ENCODE peak calls at places on chromosome 11, in eight cellular contexts. Z, B, K, X, J, Q, D and E are unnamed samples.

GRCh38 chr11:64206457-64207246 is at the start of gene FERMT3:
- DNase-seq in Q (no peak), J (peak; percentile 67), K (peak; percentile 64), D (peak; percentile 88), Z (no peak), B (peak; percentile 90), X (no peak), E (no peak)

GRCh38 chr11:106087815-106088435 is 10.5 kb downstream of the AASDHPPT start:
- DNase-seq in B (peak; percentile 42), Z (peak; percentile 72), D (peak; percentile 49), K (peak; percentile 26), J (peak; percentile 19), Q (peak; percentile 70), X (no peak), E (peak; percentile 74)

GRCh38 chr11:97963528-97964331 is 1057.0 kb upstream of the CNTN5 start:
- DNase-seq in J (no peak), Q (no peak), Z (no peak), D (no peak), X (no peak), K (no peak), B (no peak), E (peak; percentile 19)

GRCh38 chr11:3160252-3161031 is 4.7 kb downstream of the OSBPL5 start:
- DNase-seq in Q (peak; percentile 95), X (no peak), B (peak; percentile 14), J (peak; percentile 91), D (peak; percentile 94), K (no peak), Z (peak; percentile 95), E (peak; percentile 95)

GRCh38 chr11:100823360-100823759 is 136.3 kb downstream of the ARHGAP42 start:
- DNase-seq in D (no peak), B (no peak), K (no peak), Q (no peak), J (no peak), Z (peak; percentile 29), X (no peak), E (no peak)

GRCh38 chr11:126231725-126232459 is 20.3 kb downstream of the FAM118B start:
- DNase-seq in B (no peak), Q (no peak), J (no peak), Z (no peak), K (no peak), D (no peak), X (no peak), E (no peak)

GRCh38 chr11:16382638-16383380 is 26.5 kb upstream of the SOX6 start:
- DNase-seq in J (no peak), B (no peak), Z (peak; percentile 28), X (no peak), K (no peak), Q (no peak), D (no peak), E (no peak)

GRCh38 chr11:2686360-2687222 is 13.2 kb downstream of the KCNQ1OT1 start:
- DNase-seq in Z (no peak), J (no peak), Q (no peak), X (no peak), K (no peak), B (no peak), D (peak; percentile 25), E (no peak)

GRCh38 chr11:2688381-2689231 is 11.2 kb downstream of the KCNQ1OT1 start:
- DNase-seq in B (no peak), Q (no peak), X (no peak), D (peak; percentile 34), J (no peak), K (no peak), Z (no peak), E (no peak)

DNA sequence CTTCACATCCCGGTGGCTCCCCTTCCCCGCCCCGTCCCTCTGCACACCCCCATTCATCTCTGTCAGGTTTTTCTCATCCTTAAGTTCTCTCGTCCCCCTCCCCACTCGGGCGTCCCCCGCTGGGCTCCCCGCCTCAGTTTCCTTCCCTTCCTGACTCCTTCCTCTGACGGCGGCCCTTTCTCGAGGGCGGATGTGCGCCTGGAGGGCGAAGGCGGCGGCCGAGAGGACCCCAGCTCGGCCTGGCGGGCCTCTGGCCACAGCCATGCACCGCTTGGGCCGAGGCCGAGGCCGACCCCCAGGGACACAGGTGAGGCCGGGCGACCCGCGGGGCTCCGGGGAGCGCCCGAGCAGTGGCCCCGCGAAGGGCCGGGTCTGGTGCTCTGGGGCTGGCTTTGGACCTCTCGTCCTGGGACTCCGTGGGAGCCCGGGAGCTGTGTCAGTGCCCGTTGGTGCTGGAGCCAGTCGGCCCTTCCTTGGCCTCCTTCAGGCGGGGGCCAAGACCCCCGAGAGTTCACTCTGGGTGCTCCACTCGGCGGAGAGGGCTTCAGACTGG is 2.9 kb downstream of the PHLDB1 start:
- DNase-seq in K (no peak), Z (peak; percentile 47), X (no peak), D (no peak), B (no peak), J (no peak), Q (peak; percentile 57), E (no peak)
- H3K27ac ChIP-seq in K (peak overlapping the region; percentile 67), Z (peak overlapping the region; percentile 98), X (peak overlapping the region; percentile 98), D (peak overlapping the region; percentile 30), B (no peak overlapping the region), J (peak overlapping the region; percentile 74), Q (peak overlapping the region; percentile 89), E (no peak overlapping the region)

GRCh38 chr11:10679644-10680043 is 13.9 kb downstream of the IRAG1 start:
- DNase-seq in D (no peak), J (no peak), X (no peak), Q (no peak), B (no peak), Z (no peak), K (no peak), E (no peak)

GRCh38 chr11:10678106-10678505 is 15.4 kb downstream of the IRAG1 start:
- DNase-seq in K (no peak), Z (no peak), J (no peak), D (no peak), X (no peak), Q (no peak), B (no peak), E (no peak)

GRCh38 chr11:10683429-10683828 is 10.1 kb downstream of the IRAG1 start:
- DNase-seq in Q (no peak), Z (no peak), B (no peak), X (no peak), D (no peak), K (no peak), J (no peak), E (no peak)

DNA sequence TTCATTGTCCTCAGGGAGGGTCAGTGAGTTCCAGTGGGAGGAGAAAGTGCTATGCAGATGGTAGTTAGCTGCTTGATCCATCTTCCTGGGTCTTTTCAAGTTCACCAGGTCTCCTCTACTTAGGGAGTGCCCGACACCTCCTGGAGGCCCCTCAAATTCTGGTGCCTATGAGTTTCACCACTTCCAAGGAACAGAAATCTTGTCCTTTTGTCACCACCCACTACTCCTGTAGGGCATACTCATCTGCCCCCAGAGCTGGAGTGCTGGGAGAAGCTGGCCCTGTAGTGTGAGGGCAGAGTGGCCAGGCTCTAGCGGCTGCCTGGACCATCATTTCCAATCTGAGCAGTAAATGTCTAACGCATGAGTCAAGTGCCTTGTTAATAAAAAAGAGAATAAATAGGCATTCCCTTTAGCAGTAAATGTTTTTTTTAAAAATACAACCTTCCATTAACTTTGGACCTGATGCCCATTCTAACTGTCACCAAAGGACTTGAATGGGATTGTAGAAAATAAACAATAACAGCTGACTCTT is 12.5 kb downstream of the IRAG1 start:
- DNase-seq in J (no peak), K (no peak), D (no peak), B (no peak), Q (no peak), Z (peak; percentile 26), X (no peak), E (no peak)
- H3K27ac ChIP-seq in J (no peak overlapping the region), K (no peak overlapping the region), D (peak overlapping the region; percentile 89), B (no peak overlapping the region), Q (no peak overlapping the region), Z (no peak overlapping the region), X (peak overlapping the region; percentile 35), E (no peak overlapping the region)

GRCh38 chr11:70206226-70206785 is 3.2 kb downstream of the FADD start:
- DNase-seq in Q (no peak), D (peak; percentile 44), Z (no peak), B (no peak), K (no peak), X (no peak), J (no peak), E (no peak)

GRCh38 chr11:70209391-70209912 is 6.4 kb downstream of the FADD start:
- DNase-seq in B (no peak), Z (no peak), X (no peak), D (peak; percentile 29), K (no peak), Q (no peak), J (no peak), E (no peak)

GRCh38 chr11:70206977-70207376 is 3.9 kb downstream of the FADD start:
- DNase-seq in J (no peak), Z (no peak), X (no peak), B (no peak), Q (no peak), D (no peak), K (no peak), E (no peak)

GRCh38 chr11:70205766-70206165 is 2.7 kb downstream of the FADD start:
- DNase-seq in D (peak; percentile 8), X (no peak), Q (no peak), K (no peak), J (no peak), Z (no peak), B (no peak), E (no peak)

DNA sequence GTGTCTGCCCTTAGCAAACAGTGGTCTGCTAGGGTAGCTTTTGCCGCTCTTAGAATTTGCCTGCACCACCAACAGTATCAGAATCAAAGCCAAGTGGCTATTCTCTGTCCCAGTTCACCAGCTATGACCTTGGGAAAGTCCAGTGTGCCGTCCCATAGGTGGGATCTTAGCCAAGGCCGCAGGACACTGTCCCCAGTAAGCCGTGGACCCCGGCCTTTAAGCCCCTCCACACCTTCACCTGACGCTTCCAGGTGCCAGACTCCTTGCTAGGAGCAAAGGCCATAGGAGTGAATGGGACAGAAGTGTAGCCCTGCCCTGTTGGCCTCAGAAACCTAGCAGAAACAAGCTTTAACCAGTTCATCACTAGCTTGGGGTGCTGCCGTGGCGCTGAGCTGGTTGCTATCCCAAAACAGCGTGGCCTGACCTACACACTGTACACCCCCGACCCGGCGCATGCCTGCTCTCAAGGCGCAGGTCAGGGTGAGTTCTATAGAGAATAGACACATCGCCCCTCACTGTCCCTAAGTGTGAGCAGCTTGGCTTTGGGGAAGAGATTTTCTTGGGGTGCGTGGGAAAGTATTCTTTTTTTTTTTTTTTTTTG is 4.5 kb downstream of the FADD start:
- DNase-seq in X (no peak), Z (no peak), D (peak; percentile 21), B (no peak), Q (no peak), K (no peak), J (no peak), E (no peak)
- H3K27ac ChIP-seq in X (no peak overlapping the region), Z (no peak overlapping the region), D (no peak overlapping the region), B (no peak overlapping the region), Q (no peak overlapping the region), K (peak overlapping the region; percentile 16), J (no peak overlapping the region), E (peak overlapping the region; percentile 54)

DNA sequence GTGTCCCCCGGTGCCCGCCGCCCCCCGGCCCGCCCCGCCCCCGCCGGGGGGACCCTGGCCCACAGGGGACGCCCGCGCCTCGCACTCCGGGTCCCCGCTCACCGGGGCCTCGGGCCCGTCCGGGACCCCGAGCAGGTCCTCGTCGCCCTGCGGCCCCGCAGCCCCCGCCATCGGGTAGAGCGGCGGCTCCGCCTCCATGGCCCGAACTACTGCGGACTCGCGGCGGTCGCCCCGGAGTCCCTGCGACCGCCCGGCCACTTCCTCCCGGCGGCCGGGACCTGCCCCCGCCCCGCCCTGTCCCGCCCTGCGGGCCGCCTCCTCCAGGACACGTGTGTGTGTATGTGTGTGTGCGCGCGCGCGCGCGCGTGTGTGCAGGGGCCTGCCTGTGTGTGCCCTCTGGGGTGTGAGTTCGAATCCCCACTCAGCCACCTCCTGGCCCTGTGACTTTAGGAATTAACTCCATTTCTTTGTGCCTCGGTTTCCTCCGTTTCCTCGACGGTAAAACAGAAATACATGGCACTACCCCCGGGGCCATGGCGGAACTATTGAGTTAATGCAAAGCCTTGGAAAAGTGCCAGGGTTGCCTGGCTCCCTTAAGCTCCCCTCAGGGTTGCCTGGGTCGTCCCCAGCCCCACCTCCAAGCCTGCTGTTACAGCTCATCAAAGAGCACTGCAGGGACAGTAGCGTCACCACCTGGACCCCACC is at the start of gene UNC93B1:
- DNase-seq in K (peak; percentile 77), Z (peak; percentile 87), X (no peak), J (peak; percentile 91), Q (peak; percentile 89), D (peak; percentile 95), B (peak; percentile 90), E (peak; percentile 86)
- H3K27ac ChIP-seq in K (no peak within 1 kb of the TSS), Z (no peak within 1 kb of the TSS), X (peak within 1 kb of the TSS; percentile 78), J (peak within 1 kb of the TSS; percentile 10), Q (peak within 1 kb of the TSS; percentile 64), D (no peak within 1 kb of the TSS), B (peak within 1 kb of the TSS; percentile 89), E (no peak within 1 kb of the TSS)